ENCODE peak calls at places on chromosome 1, in eight cellular contexts. V is stimulated activated CD4-positive, alpha-beta T cell treated with anti-CD3 and anti-CD28 coated beads, Interleukin-1b, Interleukin-23, amount 100 ng/mL, for 4 hours; K is activated naive CD4-positive, alpha-beta T cell; E is colonic mucosa; R is RPMI8226; L is nucleus accumbens; F is NCI-H446 treated with DMSO at 0.1 percent for 48 hours; Y is NCI-H1092. X is an unnamed sample.

GRCh38 chr1:109977225-109977624 is 7.3 kb upstream of the AHCYL1 start:
- DNase-seq in V (no peak), K (no peak), E (no peak), R (no peak), L (no peak), F (no peak), Y (no peak), X (no peak)

GRCh38 chr1:175845371-175845770 is 102.0 kb upstream of the TNR start:
- DNase-seq in V (no peak), K (no peak), E (no peak), R (no peak), L (no peak), F (no peak), Y (no peak), X (no peak)

GRCh38 chr1:206012086-206012859 is 9.1 kb upstream of the RAB7B start:
- DNase-seq in V (no peak), K (no peak), E (peak), R (peak), L (no peak), F (no peak), Y (no peak), X (no peak)

GRCh38 chr1:117570988-117571409 is 34.8 kb upstream of the TENT5C start:
- DNase-seq in V (no peak), K (no peak), E (peak), R (peak), L (no peak), F (no peak), Y (no peak), X (no peak)

GRCh38 chr1:163650624-163651023 is 328.9 kb downstream of the NUF2 start:
- DNase-seq in V (no peak), K (no peak), E (no peak), R (no peak), L (no peak), F (no peak), Y (peak), X (no peak)

GRCh38 chr1:164726235-164726634 is 167.3 kb downstream of the PBX1 start:
- DNase-seq in V (no peak), K (no peak), E (no peak), R (no peak), L (no peak), F (no peak), Y (no peak), X (no peak)

GRCh38 chr1:157110686-157111085 is 11.1 kb upstream of the ETV3L start:
- DNase-seq in V (no peak), K (no peak), E (no peak), R (no peak), L (no peak), F (no peak), Y (no peak), X (no peak)

GRCh38 chr1:202145325-202146140 is 996 bp upstream of the ARL8A start:
- DNase-seq in V (no peak), K (no peak), E (no peak), R (peak), L (no peak), F (no peak), Y (no peak), X (peak)

GRCh38 chr1:201190624-201191051 is at the start of gene IGFN1:
- DNase-seq in V (no peak), K (no peak), E (no peak), R (no peak), L (no peak), F (no peak), Y (no peak), X (peak)

GRCh38 chr1:201019321-201019977 is 4.1 kb downstream of the KIF21B start:
- DNase-seq in V (peak), K (peak), E (peak), R (peak), L (no peak), F (no peak), Y (no peak), X (no peak)

GRCh38 chr1:183139281-183139942 is 46.7 kb upstream of the LAMC2 start:
- DNase-seq in V (no peak), K (no peak), E (no peak), R (no peak), L (no peak), F (peak), Y (no peak), X (no peak)

GRCh38 chr1:54272772-54273091 is 72.8 kb downstream of the MRPL37 start:
- DNase-seq in V (no peak), K (no peak), E (no peak), R (no peak), L (no peak), F (no peak), Y (no peak), X (no peak)

GRCh38 chr1:31798433-31799195 is 17.2 kb downstream of the SPOCD1 start:
- DNase-seq in V (no peak), K (no peak), E (no peak), R (no peak), L (no peak), F (no peak), Y (no peak), X (no peak)

X was measured in G401.